ENCODE peak calls at places on chromosome 11, in four cellular contexts. I, D, Z and S are unnamed samples.
A peak's percentile ranks its signal among the peaks of the same experiment; 100 is the strongest.

GRCh38 chr11:128161994-128162393 is 425.4 kb downstream of the ETS1 start:
- DNase-seq in I (no peak), D (no peak), Z (no peak), S (no peak)

GRCh38 chr11:68076371-68077042 is 37.7 kb downstream of the TCIRG1 start:
- DNase-seq in I (peak; percentile 32), Z (no peak), D (no peak), S (no peak)

GRCh38 chr11:68399916-68400315 is 60.6 kb upstream of the PPP6R3 start:
- DNase-seq in D (no peak), I (no peak), Z (no peak), S (no peak)

GRCh38 chr11:4480577-4481539 is 1.6 kb upstream of the OR52K1 start:
- DNase-seq in I (no peak), D (no peak), Z (no peak), S (no peak)

GRCh38 chr11:27058456-27058855 is 17.8 kb downstream of the BBOX1 start:
- DNase-seq in D (no peak), I (no peak), Z (no peak), S (no peak)

GRCh38 chr11:64289011-64289564 is 2.0 kb upstream of the KCNK4 start:
- DNase-seq in D (no peak), Z (no peak), I (no peak), S (no peak)

GRCh38 chr11:17389205-17389956 is 922 bp upstream of the KCNJ11 start:
- DNase-seq in Z (no peak), I (peak; percentile 87), D (peak; percentile 19), S (no peak)

GRCh38 chr11:45053736-45054446 is 92.5 kb upstream of the PRDM11 start:
- DNase-seq in I (no peak), D (no peak), Z (no peak), S (no peak)

GRCh38 chr11:69513196-69513595 is 31.7 kb downstream of the LINC01488 start:
- DNase-seq in Z (no peak), I (no peak), D (no peak), S (no peak)

GRCh38 chr11:127965947-127966668 is 621.2 kb downstream of the ETS1 start:
- DNase-seq in D (peak; percentile 43), I (no peak), Z (no peak), S (no peak)

GRCh38 chr11:75583710-75584658 is 21.9 kb downstream of the SERPINH1 start:
- DNase-seq in Z (peak; percentile 87), D (peak; percentile 78), I (peak; percentile 83), S (no peak)

GRCh38 chr11:111460752-111461305 is 51.4 kb downstream of the BTG4 start:
- DNase-seq in I (no peak), Z (peak; percentile 47), D (peak; percentile 66), S (no peak)

GRCh38 chr11:44946268-44946667 is 4.4 kb downstream of the TP53I11 start:
- DNase-seq in D (no peak), I (no peak), Z (peak; percentile 84), S (no peak)

GRCh38 chr11:78742430-78742829 is 167.8 kb upstream of the NARS2 start:
- DNase-seq in D (peak; percentile 30), I (no peak), Z (no peak), S (no peak)

GRCh38 chr11:83681045-83681781 is 395.0 kb upstream of the CCDC90B start:
- DNase-seq in Z (no peak), I (no peak), D (no peak), S (no peak)

GRCh38 chr11:3341298-3341697 is 37.6 kb downstream of the ZNF195 start:
- DNase-seq in D (peak; percentile 32), Z (no peak), I (peak; percentile 71), S (no peak)

GRCh38 chr11:57680552-57680874 is 12.6 kb downstream of the ZDHHC5 start:
- DNase-seq in Z (no peak), I (peak; percentile 21), D (no peak), S (no peak)

GRCh38 chr11:44398266-44399045 is 88.5 kb upstream of the ALX4 start:
- DNase-seq in I (no peak), D (no peak), Z (no peak), S (no peak)

GRCh38 chr11:67375320-67376021 is 2.1 kb upstream of the CLCF1 start:
- DNase-seq in D (no peak), Z (no peak), I (no peak), S (no peak)

GRCh38 chr11:6387811-6388599 is 2.3 kb upstream of the SMPD1 start:
- DNase-seq in I (no peak), Z (no peak), D (peak; percentile 39), S (no peak)

GRCh38 chr11:78351193-78351592 is 66.4 kb downstream of the GAB2 start:
- DNase-seq in D (no peak), Z (no peak), I (no peak), S (no peak)

GRCh38 chr11:113778111-113778910 is 1.3 kb upstream of the CLDN25 start:
- DNase-seq in I (no peak), D (no peak), Z (peak; percentile 79), S (no peak)

GRCh38 chr11:22193348-22194051 is 615 bp downstream of the ANO5 start:
- DNase-seq in Z (peak; percentile 67), D (no peak), I (peak; percentile 39), S (peak; percentile 77)

GRCh38 chr11:22189660-22190059 is 3.2 kb upstream of the ANO5 start:
- DNase-seq in Z (no peak), I (no peak), D (no peak), S (no peak)

GRCh38 chr11:22192642-22193347 is at the start of gene ANO5:
- DNase-seq in D (no peak), Z (peak; percentile 74), I (peak; percentile 86), S (peak; percentile 81)

GRCh38 chr11:22190827-22191463 is 1.9 kb upstream of the ANO5 start:
- DNase-seq in D (no peak), I (no peak), Z (no peak), S (no peak)

DNA sequence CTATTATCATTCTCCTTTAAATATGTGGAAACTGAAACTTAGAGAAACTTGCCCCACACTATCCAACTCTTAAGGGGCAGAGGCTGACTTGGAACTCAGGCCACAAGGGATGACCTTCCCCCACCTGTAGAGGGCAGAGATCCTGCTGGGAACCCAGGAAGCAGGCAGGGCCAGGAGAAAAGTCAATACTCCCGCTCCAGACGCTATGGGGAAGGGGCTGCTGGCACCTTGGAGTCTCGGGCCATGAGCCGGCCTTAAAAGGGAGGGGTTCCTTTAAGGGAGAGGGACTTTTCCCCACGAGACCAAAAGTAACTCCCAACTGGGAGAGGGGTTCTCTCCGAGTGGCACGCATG is 620 bp upstream of the ANO5 start:
- DNase-seq in I (peak; percentile 55), Z (no peak), D (no peak), S (no peak)
- TF ChIP-seq CTCF in I (peak; percentile 64), Z (no peak), D (no peak), S (peak; percentile 16)

GRCh38 chr11:124108158-124108557 is 7.1 kb upstream of the VWA5A start:
- DNase-seq in Z (no peak), I (peak; percentile 55), D (peak; percentile 55), S (no peak)
- TF ChIP-seq CTCF in Z (no peak), I (peak; percentile 54), D (peak; percentile 45), S (peak; percentile 47)

GRCh38 chr11:19953909-19954308 is 206.4 kb downstream of the DBX1 start:
- DNase-seq in I (peak; percentile 53), Z (no peak), D (peak; percentile 88), S (no peak)
- TF ChIP-seq CTCF in I (peak; percentile 77), Z (peak; percentile 20), D (peak; percentile 84), S (peak; percentile 82)

GRCh38 chr11:61667684-61668320 is 12.4 kb upstream of the DAGLA start:
- DNase-seq in Z (no peak), D (no peak), I (no peak), S (no peak)
- TF ChIP-seq CTCF in Z (no peak), D (no peak), I (peak; percentile 16), S (no peak)

DNA sequence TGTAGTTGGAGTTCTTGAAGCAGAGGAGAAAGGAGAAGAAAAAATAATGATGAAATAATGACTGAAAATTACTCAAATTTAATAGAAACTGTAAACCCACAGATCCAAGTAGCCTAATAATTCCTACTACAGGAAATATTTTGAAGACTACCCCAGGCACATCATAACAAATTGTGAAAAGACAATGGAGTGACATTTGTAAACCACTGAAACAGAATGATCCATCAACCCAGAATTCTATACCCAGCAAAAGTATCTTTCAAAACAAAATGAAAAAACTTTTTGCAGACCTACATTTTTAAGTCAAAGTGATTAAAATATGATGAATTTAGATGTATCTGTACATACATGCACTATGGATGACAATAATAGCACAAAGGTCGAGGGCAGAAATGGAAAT is 194.6 kb downstream of the TMEM135 start:
- DNase-seq in D (no peak), I (no peak), Z (no peak), S (no peak)
- TF ChIP-seq CTCF in D (no peak), I (no peak), Z (no peak), S (no peak)

GRCh38 chr11:843086-843704 is 543 bp downstream of the TSPAN4 start:
- DNase-seq in I (no peak), Z (no peak), D (no peak), S (no peak)
- TF ChIP-seq CTCF in I (no peak), Z (no peak), D (no peak), S (peak; percentile 53)

GRCh38 chr11:126862664-126863247 is 137.8 kb downstream of the KIRREL3 start:
- DNase-seq in Z (no peak), I (peak; percentile 75), D (no peak), S (no peak)
- TF ChIP-seq CTCF in Z (no peak), I (peak; percentile 92), D (no peak), S (peak; percentile 8)